ENCODE peak calls at places on chromosomes 2 and 18, in ten cellular contexts. O is MM.1S, C is WERI-Rb-1, A is GM23248, I is dorsolateral prefrontal cortex, N is body of pancreas, P is endodermal cell, S is pancreas, Y is mammary epithelial cell, M is brain microvascular endothelial cell. K is an unnamed sample.

GRCh38 chr18:79283341-79283879 is 112.3 kb upstream of the NFATC1 start:
- DNase-seq in O (no peak), C (no peak), A (no peak), I (no peak), N (no peak), P (no peak), S (no peak), Y (no peak), M (no peak), K (no peak)

GRCh38 chr2:229408356-229408755 is 137.3 kb upstream of the PID1 start:
- DNase-seq in O (no peak), C (no peak), A (peak; percentile 95), I (no peak), N (peak; percentile 19), P (no peak), S (no peak), Y (peak; percentile 97), M (peak; percentile 87), K (peak; percentile 88)

GRCh38 chr18:12882416-12882815 is 1.6 kb downstream of the PTPN2 start:
- DNase-seq in O (no peak), C (no peak), A (peak; percentile 33), I (no peak), N (no peak), P (no peak), S (no peak), Y (no peak), M (no peak), K (no peak)

GRCh38 chr2:3626118-3626816 is 31.4 kb downstream of the COLEC11 start:
- DNase-seq in O (no peak), C (no peak), A (no peak), I (no peak), N (no peak), P (no peak), S (peak; percentile 11), Y (no peak), M (peak; percentile 56), K (no peak)

GRCh38 chr2:96118698-96119388 is 2.5 kb upstream of the ADRA2B start:
- DNase-seq in O (no peak), C (no peak), A (no peak), I (no peak), N (no peak), P (no peak), S (peak; percentile 49), Y (no peak), M (no peak), K (no peak)

GRCh38 chr2:120228503-120228902 is 5.3 kb upstream of the TMEM185B start:
- DNase-seq in O (no peak), C (no peak), A (no peak), I (no peak), N (peak; percentile 33), P (no peak), S (peak; percentile 21), Y (no peak), M (no peak), K (no peak)

GRCh38 chr18:79525556-79526467 is 130.1 kb downstream of the NFATC1 start:
- DNase-seq in O (no peak), C (no peak), A (peak; percentile 81), I (no peak), N (peak; percentile 32), P (peak; percentile 60), S (peak; percentile 61), Y (peak; percentile 4), M (no peak), K (no peak)

GRCh38 chr2:7027436-7027835 is 110.2 kb downstream of the RNF144A start:
- DNase-seq in O (no peak), C (no peak), A (no peak), I (no peak), N (no peak), P (no peak), S (no peak), Y (no peak), M (no peak), K (no peak)

GRCh38 chr2:193841389-193842150 is 1646.8 kb upstream of the TMEFF2 start:
- DNase-seq in O (no peak), C (no peak), A (peak; percentile 37), I (no peak), N (no peak), P (no peak), S (no peak), Y (no peak), M (no peak), K (no peak)

GRCh38 chr2:177812713-177813396 is 259.7 kb downstream of the PDE11A start:
- DNase-seq in O (no peak), C (no peak), A (no peak), I (no peak), N (no peak), P (no peak), S (no peak), Y (no peak), M (no peak), K (no peak)

GRCh38 chr2:50607746-50608145 is 424.2 kb downstream of the NRXN1 start:
- DNase-seq in O (no peak), C (peak; percentile 55), A (no peak), I (no peak), N (no peak), P (no peak), S (no peak), Y (no peak), M (no peak), K (no peak)

GRCh38 chr2:151407281-151407680 is 2.4 kb upstream of the RIF1 start:
- DNase-seq in O (no peak), C (no peak), A (no peak), I (no peak), N (no peak), P (no peak), S (no peak), Y (no peak), M (no peak), K (no peak)

GRCh38 chr2:21017748-21018276 is 26.1 kb downstream of the APOB start:
- DNase-seq in O (no peak), C (no peak), A (no peak), I (no peak), N (no peak), P (no peak), S (no peak), Y (no peak), M (no peak), K (no peak)

GRCh38 chr2:66428986-66429612 is 5.8 kb upstream of the MEIS1 start:
- DNase-seq in O (peak; percentile 71), C (peak; percentile 38), A (peak; percentile 79), I (no peak), N (peak; percentile 23), P (peak; percentile 52), S (no peak), Y (peak; percentile 41), M (peak; percentile 36), K (peak; percentile 53)

DNA sequence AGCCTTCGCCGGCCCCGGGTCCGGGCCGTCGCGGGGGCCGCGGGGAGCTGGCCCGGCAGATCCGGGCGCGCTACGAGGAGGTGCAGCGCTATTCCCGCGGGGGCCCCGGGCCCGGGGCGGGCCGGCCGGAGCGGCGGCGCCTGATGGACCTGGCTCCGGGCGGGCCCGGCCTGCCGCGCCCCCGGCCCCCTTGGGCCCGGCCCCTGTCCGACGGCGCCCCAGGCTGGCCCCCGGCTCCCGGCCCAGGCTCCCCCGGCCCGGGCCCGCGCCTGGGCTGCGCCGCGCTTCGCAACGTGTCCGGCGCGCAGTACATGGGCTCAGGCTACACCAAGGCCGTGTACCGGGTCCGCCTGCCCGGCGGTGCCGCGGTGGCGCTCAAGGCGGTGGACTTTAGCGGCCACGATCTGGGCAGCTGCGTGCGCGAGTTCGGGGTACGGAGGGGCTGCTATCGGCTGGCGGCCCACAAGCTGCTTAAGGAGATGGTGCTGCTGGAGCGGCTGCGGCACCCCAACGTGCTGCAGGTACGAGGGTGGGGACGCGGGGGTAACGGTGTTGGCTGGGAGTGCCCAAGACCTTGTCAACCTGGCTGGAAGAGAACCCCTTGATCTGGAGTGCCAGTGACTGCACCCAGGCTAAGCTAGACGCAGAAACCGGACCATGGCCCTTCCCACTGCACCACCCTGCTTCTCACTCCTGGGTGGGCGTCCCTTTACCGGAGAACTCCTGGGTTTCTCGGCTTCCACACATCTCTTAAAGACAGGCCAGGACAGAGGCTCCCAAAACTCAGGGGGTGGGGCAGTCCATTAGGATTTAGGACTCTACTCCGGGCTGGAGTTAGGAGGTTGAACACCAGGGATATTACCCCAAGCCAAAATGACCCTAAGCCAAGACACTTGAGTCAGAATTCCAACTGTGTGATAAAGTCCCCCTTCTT is 764 bp downstream of the PKDCC start:
- DNase-seq in O (no peak), C (peak; percentile 35), A (peak; percentile 70), I (no peak), N (peak; percentile 42), P (peak; percentile 76), S (peak; percentile 70), Y (no peak), M (no peak), K (no peak)
- H3K27me3 ChIP-seq in O (peaks cover 4% of the 10 kb centered on the region), C (peaks cover 26% of the 10 kb centered on the region), A (no peaks in the 10 kb centered on the region), I (no peaks in the 10 kb centered on the region), N (no peaks in the 10 kb centered on the region), P (no peaks in the 10 kb centered on the region), S (no peaks in the 10 kb centered on the region), Y (peaks cover 26% of the 10 kb centered on the region), M (no peaks in the 10 kb centered on the region), K (no peaks in the 10 kb centered on the region)

DNA sequence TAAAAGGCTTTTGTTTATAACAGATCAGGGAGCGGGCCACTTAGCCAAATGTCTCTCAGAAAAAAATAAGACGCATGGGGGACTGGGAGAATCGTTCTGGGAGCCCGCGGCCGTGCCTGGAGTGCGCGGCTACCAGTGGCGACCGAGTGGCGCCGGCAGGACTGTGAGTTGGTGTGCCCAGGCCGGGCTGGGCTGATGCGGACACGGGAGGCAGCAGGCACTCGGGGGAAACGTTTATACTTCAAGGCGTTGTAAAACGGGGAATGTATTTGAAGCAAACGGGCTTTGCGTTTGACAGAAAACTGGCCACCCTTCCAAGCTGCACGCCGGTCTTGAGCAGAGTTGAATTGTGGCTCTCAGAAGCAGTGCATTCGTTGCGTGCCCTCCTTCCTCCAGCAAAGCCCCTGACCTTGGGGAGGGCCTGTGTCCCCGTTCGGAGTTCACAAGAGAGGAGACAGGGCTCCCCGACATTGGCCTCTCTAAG is 4.6 kb upstream of the HOXD10 start:
- DNase-seq in O (no peak), C (no peak), A (peak; percentile 56), I (no peak), N (no peak), P (peak; percentile 56), S (no peak), Y (no peak), M (no peak), K (no peak)
- H3K27me3 ChIP-seq in O (peaks cover 68% of the 10 kb centered on the region), C (peaks cover 89% of the 10 kb centered on the region), A (no peaks in the 10 kb centered on the region), I (peaks cover 96% of the 10 kb centered on the region), N (no peaks in the 10 kb centered on the region), P (peaks cover 99% of the 10 kb centered on the region), S (peaks cover 92% of the 10 kb centered on the region), Y (peaks cover 86% of the 10 kb centered on the region), M (peaks cover 91% of the 10 kb centered on the region), K (peaks cover 5% of the 10 kb centered on the region)

GRCh38 chr2:146952691-146953090 is 892.1 kb upstream of the ACVR2A start:
- DNase-seq in O (no peak), C (no peak), A (no peak), I (no peak), N (no peak), P (no peak), S (no peak), Y (no peak), M (no peak), K (no peak)
- H3K27me3 ChIP-seq in O (no peaks in the 10 kb centered on the region), C (no peaks in the 10 kb centered on the region), A (no peaks in the 10 kb centered on the region), I (no peaks in the 10 kb centered on the region), N (no peaks in the 10 kb centered on the region), P (no peaks in the 10 kb centered on the region), S (no peaks in the 10 kb centered on the region), Y (no peaks in the 10 kb centered on the region), M (no peaks in the 10 kb centered on the region), K (no peaks in the 10 kb centered on the region)

DNA sequence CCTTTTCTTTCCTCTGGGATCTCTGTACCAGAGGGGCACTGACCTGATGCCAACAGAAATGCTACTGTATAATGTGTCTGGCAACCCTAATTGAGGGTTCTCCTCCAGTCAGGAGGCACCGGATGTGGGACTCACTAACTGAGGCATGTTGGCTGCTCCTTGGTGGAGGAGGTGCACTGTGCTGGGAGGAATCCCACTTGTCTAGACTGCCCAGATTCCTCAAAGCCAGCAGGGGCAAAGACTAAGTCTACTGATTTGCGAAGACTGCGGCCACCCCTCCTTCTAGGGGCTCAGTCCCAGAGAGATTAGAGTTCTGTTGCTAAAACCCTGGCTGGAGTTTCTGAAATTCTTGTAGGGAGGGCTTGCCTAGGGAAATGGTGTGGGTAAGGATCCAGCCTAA is 1192.1 kb downstream of the DPP10 start:
- DNase-seq in O (no peak), C (no peak), A (no peak), I (no peak), N (no peak), P (no peak), S (no peak), Y (no peak), M (no peak), K (no peak)
- H3K27me3 ChIP-seq in O (no peaks in the 10 kb centered on the region), C (no peaks in the 10 kb centered on the region), A (no peaks in the 10 kb centered on the region), I (no peaks in the 10 kb centered on the region), N (no peaks in the 10 kb centered on the region), P (no peaks in the 10 kb centered on the region), S (no peaks in the 10 kb centered on the region), Y (no peaks in the 10 kb centered on the region), M (no peaks in the 10 kb centered on the region), K (no peaks in the 10 kb centered on the region)

K was measured in Panc1.